ENCODE peak calls at places on chromosomes 5 and 9, in eight cellular contexts. G is tibial nerve; S is A549; L is PC-9; H is adrenal gland; Y is left ventricle myocardium inferior; K is prostate gland; R is CD8-positive, alpha-beta T cell. O is an unnamed sample.

GRCh38 chr5:56815657-56816545 is 552 bp downstream of the MAP3K1 start:
- DNase-seq in L (peak; percentile 31), K (peak; percentile 30), R (no peak), H (no peak), S (peak; percentile 55), G (no peak), Y (no peak), O (peak; percentile 57)

GRCh38 chr9:70021026-70021571 is 22.5 kb upstream of the MAMDC2 start:
- DNase-seq in K (no peak), Y (peak; percentile 61), L (peak; percentile 62), H (no peak), S (no peak), G (no peak), R (no peak), O (no peak)

GRCh38 chr5:140169410-140169809 is 5.6 kb upstream of the CYSTM1 start:
- DNase-seq in G (no peak), K (no peak), S (no peak), L (no peak), Y (no peak), H (no peak), R (no peak), O (no peak)

GRCh38 chr5:72178910-72179815 is 71.9 kb downstream of the MAP1B start:
- DNase-seq in Y (peak; percentile 49), R (no peak), K (peak; percentile 67), S (peak; percentile 17), H (peak; percentile 29), L (peak; percentile 66), G (peak; percentile 88), O (peak; percentile 79)

GRCh38 chr5:156476704-156477103 is 149.7 kb downstream of the SGCD start:
- DNase-seq in K (no peak), G (no peak), H (no peak), L (no peak), S (no peak), Y (no peak), R (no peak), O (no peak)

GRCh38 chr9:129664664-129665007 is 811 bp upstream of the PRRX2 start:
- DNase-seq in K (no peak), S (no peak), R (no peak), G (no peak), L (no peak), H (no peak), Y (no peak), O (no peak)

GRCh38 chr5:173659423-173659822 is 43.0 kb upstream of the BOD1 start:
- DNase-seq in Y (no peak), H (no peak), K (no peak), L (no peak), S (no peak), G (no peak), R (no peak), O (no peak)

GRCh38 chr9:28774433-28775029 is 1201.2 kb upstream of the C9orf72 start:
- DNase-seq in S (peak; percentile 7), K (no peak), H (no peak), R (no peak), G (no peak), L (no peak), Y (no peak), O (no peak)

GRCh38 chr5:107668933-107669542 is 1.7 kb downstream of the EFNA5 start:
- DNase-seq in H (no peak), L (no peak), K (peak; percentile 6), S (peak; percentile 14), G (no peak), R (no peak), Y (no peak), O (no peak)

GRCh38 chr5:1794896-1795290 is 4.7 kb downstream of the MRPL36 start:
- DNase-seq in S (no peak), R (no peak), G (no peak), Y (no peak), H (no peak), K (no peak), L (no peak), O (no peak)

GRCh38 chr5:1793966-1794895 is 5.4 kb downstream of the MRPL36 start:
- DNase-seq in H (no peak), R (no peak), S (no peak), Y (no peak), L (no peak), G (no peak), K (no peak), O (no peak)

GRCh38 chr5:1791176-1791575 is 8.5 kb downstream of the MRPL36 start:
- DNase-seq in R (no peak), K (no peak), H (no peak), G (no peak), L (no peak), S (no peak), Y (no peak), O (no peak)

GRCh38 chr5:1792842-1793266 is 6.8 kb downstream of the MRPL36 start:
- DNase-seq in L (no peak), S (no peak), G (no peak), R (peak; percentile 46), H (no peak), Y (no peak), K (no peak), O (peak; percentile 8)

DNA sequence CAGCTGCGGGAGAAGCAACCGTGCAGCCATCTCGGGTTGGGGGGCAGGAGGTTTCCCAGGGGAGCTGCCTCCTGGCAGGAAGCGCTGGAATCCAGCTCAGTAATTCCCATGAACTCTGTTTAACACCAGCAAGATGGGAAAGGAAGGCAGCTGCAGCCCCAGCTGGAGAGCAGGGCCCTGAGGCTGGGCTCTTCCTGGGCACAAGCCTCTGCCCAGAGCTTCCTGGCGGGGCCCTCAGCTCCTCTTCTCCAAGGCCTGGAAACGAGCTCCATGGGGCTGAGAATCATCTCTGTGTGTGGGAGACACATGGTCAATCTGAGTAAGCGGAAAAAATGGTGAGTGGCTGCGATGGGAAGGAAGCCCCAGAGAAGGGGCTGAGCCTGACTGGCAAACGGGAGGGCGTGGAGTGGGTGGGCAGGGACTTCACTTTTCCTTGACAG is 6.3 kb downstream of the MRPL36 start:
- DNase-seq in R (no peak), Y (no peak), K (no peak), G (no peak), S (no peak), L (no peak), H (no peak), O (no peak)
- H3K4me3 ChIP-seq in R (peak overlapping the region; percentile 2), Y (no peak overlapping the region), K (no peak overlapping the region), G (no peak overlapping the region), S (no peak overlapping the region), L (no peak overlapping the region), H (no peak overlapping the region), O (no peak overlapping the region)

DNA sequence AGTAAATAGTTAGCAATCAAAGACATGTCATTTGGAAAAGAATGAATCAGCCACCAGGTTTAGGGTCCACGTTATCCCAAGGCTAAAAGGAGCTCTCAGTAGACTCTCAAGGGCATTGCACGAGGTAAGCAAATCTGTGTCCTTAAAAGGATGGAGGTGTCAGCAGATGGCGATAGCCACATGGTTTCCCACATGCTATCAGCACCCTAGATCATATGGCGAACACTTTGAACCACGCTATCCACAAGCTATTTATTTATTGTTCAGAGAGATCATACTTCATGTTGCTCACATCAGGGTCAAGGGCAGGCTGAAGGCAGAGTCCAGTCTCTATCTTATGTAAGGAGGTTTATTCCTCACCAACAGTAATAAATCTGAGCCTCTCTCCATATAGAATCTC is 43.7 kb downstream of the CDH6 start:
- DNase-seq in H (no peak), K (no peak), S (no peak), R (no peak), G (no peak), Y (no peak), L (no peak), O (no peak)
- TF ChIP-seq CTCF in H (no peak), K (no peak), S (no peak), R (no peak), G (no peak), Y (no peak), L (peak; percentile 35), O (no peak)

DNA sequence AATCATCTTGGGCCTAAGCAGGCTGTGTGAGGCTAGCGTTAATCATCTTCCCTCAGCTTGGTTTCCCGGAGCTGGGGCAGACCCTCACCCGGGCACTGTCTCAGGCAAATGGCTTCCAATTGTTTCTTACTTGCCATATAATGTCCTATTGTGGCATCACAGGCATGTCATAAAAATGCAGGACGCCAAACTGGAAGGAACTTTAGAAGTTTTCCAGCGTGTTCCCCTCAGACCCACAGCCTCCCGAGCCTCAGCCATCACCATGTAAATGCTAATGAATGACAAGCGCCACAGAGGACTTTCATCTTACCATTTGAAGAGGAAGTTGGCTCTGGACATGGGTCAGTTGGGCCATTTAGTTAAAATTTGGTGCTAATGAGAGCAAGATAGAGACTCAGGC is 143.0 kb upstream of the IRX1 start:
- DNase-seq in H (no peak), G (no peak), R (no peak), K (no peak), L (no peak), S (no peak), Y (no peak), O (no peak)
- H3K4me1 ChIP-seq in H (no peaks in the 10 kb centered on the region), G (no peaks in the 10 kb centered on the region), R (no peaks in the 10 kb centered on the region), K (no peaks in the 10 kb centered on the region), L (no peaks in the 10 kb centered on the region), S (no peaks in the 10 kb centered on the region), Y (no peaks in the 10 kb centered on the region), O (no peaks in the 10 kb centered on the region)

GRCh38 chr5:180618830-180619562 is 27.7 kb upstream of the SCGB3A1 start:
- DNase-seq in R (no peak), H (no peak), K (no peak), G (no peak), Y (no peak), L (no peak), S (peak; percentile 81), O (no peak)
- H3K4me3 ChIP-seq in R (peak overlapping the region; percentile 33), H (no peak overlapping the region), K (peak overlapping the region; percentile 12), G (no peak overlapping the region), Y (peak overlapping the region; percentile 46), L (no peak overlapping the region), S (peak overlapping the region; percentile 59), O (no peak overlapping the region)

DNA sequence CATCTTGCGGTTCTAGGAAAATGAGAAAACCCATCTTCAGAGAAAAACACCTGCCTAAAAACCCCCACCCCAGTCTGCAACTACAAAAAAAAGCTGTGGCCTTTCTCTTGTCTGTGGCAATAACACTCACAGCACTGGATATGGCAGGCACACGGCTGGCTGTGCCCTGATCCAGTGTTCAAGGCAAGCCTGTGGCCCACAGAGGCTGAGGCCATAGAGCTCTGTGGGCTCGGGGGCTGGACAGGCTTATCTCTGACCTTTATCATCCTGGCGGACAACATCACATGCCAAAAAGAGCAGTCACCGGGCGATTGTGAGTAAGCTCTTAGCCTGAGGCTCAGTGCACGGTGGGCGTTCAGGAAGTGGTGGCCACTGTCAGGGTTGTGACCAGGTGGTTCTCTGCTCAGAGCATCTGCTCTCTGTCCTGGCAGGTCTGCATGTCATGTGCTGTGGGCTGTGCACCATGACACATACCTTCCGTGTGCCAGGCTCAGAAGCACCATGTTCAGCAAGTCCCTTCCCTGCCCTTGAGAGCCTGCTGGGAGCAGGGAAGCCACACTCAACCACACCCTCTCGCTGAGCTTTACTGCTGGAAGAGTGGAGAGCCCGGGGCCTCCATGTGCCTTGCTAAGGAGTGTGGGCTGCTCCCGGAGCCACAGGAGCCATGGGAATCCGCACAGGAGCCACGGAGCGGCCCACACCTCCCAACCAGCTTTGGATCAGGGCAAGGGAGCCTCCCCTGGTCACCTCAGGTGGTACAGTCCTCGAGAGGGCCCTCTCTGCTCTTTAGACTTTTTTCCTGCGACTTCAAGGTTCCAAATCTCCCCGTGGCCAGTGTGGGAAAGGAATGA is 34.6 kb upstream of the WDR38 start:
- DNase-seq in K (no peak), L (peak; percentile 99), G (no peak), Y (no peak), H (peak; percentile 83), R (no peak), S (no peak), O (no peak)
- TF ChIP-seq CTCF in K (no peak), L (no peak), G (no peak), Y (no peak), H (no peak), R (no peak), S (peak; percentile 13), O (no peak)